ENCODE peak calls at places on chromosomes 3 and 15, in five cellular contexts. O is GM12878, B is HCT116, V is kidney, S is K562. M is an unnamed sample.

GRCh38 chr15:60017538-60018199 is 13.6 kb downstream of the FOXB1 start:
- DNase-seq in O (no peak), B (no peak), V (no peak), S (no peak), M (no peak)

GRCh38 chr3:43094851-43095250 is 11.0 kb downstream of the POMGNT2 start:
- DNase-seq in O (no peak), B (no peak), V (no peak), S (no peak), M (no peak)

GRCh38 chr3:111238896-111239295 is 167.3 kb downstream of the NECTIN3 start:
- DNase-seq in O (peak; percentile 11), B (no peak), V (no peak), S (no peak), M (no peak)

GRCh38 chr3:85313380-85313779 is 354.6 kb downstream of the CADM2 start:
- DNase-seq in O (no peak), B (no peak), V (no peak), S (no peak), M (no peak)

GRCh38 chr3:11477286-11477935 is 166.3 kb downstream of the VGLL4 start:
- DNase-seq in O (no peak), B (no peak), V (no peak), S (no peak), M (no peak)

GRCh38 chr3:192825657-192826200 is 91.9 kb downstream of the MB21D2 start:
- DNase-seq in O (no peak), B (no peak), V (no peak), S (no peak), M (no peak)

GRCh38 chr3:57918123-57918837 is 89.9 kb upstream of the FLNB start:
- DNase-seq in O (no peak), B (no peak), V (no peak), S (no peak), M (no peak)

GRCh38 chr3:175608351-175608750 is 749.2 kb downstream of the NAALADL2 start:
- DNase-seq in O (no peak), B (no peak), V (no peak), S (no peak), M (no peak)

GRCh38 chr15:82122754-82123400 is 77.1 kb upstream of the MEX3B start:
- DNase-seq in O (no peak), B (peak; percentile 58), V (no peak), S (no peak), M (no peak)

GRCh38 chr3:149768704-149769103 is 16.4 kb upstream of the COMMD2 start:
- DNase-seq in O (no peak), B (no peak), V (no peak), S (no peak), M (no peak)
- H3K27ac ChIP-seq in O (no peak overlapping the region), B (no peak overlapping the region), V (no peak overlapping the region), S (no peak overlapping the region), M (no peak overlapping the region)

GRCh38 chr15:39887832-39888231 is 32.2 kb downstream of the GPR176 start:
- DNase-seq in O (no peak), B (peak; percentile 3), V (no peak), S (no peak), M (peak; percentile 69)
- H3K4me1 ChIP-seq in O (no peaks in the 10 kb centered on the region), B (peaks cover 6% of the 10 kb centered on the region), V (no peaks in the 10 kb centered on the region), S (no peaks in the 10 kb centered on the region), M (peaks cover 19% of the 10 kb centered on the region)

DNA sequence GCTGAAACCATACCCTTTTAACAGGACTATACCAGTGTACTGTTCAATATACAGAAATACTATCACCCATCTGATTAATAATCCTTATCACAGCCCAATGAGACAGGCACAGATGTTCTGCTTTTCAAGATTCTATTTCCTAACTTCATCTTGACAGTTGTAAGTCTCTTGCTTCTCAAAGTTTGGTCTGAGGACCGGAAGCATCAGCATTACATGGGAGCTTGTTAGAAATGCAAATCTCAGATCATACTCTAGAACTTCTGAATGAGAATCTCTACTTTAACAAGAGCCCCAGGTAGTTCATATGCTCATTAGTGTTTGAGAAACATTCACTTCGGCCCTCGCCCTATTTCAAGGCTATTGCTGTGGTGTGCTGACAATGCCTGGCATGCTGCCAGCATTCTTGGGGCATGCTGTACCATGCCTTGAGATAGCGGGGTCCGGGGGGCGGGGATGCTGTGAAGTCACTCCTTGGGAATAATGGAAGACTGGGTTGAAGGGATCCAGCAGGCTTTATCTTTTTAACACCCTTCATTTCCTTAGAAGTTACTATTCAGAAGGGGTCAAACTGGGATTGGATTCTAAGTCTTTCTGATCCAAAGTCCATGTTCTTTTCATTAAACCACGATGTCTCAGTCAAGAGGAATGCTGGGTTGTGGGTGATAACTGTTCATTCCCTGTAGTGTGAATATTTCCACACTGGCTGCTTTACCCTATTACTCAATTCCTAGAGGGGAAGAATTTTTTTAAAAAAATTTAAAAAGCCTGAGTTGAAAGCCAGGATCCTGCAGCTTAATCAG is 194.7 kb downstream of the LPP start:
- DNase-seq in O (no peak), B (peak; percentile 63), V (peak; percentile 90), S (no peak), M (no peak)
- H3K9ac ChIP-seq in O (no peak overlapping the region), B (peak overlapping the region; percentile 21), V (no peak overlapping the region), S (no peak overlapping the region), M (no peak overlapping the region)

GRCh38 chr3:171321241-171321640 is 139.0 kb downstream of the TNIK start:
- DNase-seq in O (no peak), B (no peak), V (no peak), S (no peak), M (no peak)
- H3K27ac ChIP-seq in O (peak overlapping the region; percentile 50), B (no peak overlapping the region), V (no peak overlapping the region), S (no peak overlapping the region), M (peak overlapping the region; percentile 34)

DNA sequence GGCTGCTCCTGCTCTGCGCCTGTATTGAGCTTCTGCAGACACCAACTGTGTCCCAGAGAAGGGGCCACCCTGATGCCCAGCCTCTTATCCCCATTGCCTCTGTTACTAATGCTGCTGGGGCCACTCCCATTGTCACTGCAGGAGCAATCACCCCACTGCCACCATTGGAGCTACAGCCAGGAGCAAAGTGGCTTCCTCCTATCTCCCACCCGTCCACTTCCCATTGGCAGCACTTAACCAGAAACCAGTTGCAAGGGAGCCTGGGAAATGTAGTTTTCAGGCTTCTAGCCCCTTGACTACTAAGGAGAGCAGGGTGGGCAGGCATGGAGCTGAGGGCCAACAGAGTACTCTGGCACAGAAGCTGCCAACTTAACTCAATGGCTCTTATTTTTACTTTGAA is 55.9 kb upstream of the KLF13 start:
- DNase-seq in O (no peak), B (no peak), V (no peak), S (peak; percentile 48), M (peak; percentile 84)
- H3K4me1 ChIP-seq in O (peaks cover 24% of the 10 kb centered on the region), B (no peaks in the 10 kb centered on the region), V (peaks cover 9% of the 10 kb centered on the region), S (peaks cover 13% of the 10 kb centered on the region), M (no peaks in the 10 kb centered on the region)

M was measured in endodermal cell.